ENCODE peak calls at places on chromosomes 3 and 15, in four cellular contexts. W, A, U and C are unnamed samples.

GRCh38 chr3:99868438-99868723 is 50.7 kb downstream of the CMSS1 start:
- DNase-seq in W (no peak), A (no peak), U (no peak), C (no peak)

GRCh38 chr15:95988574-95988887 is 342.0 kb upstream of the NR2F2 start:
- DNase-seq in W (peak; percentile 55), A (no peak), U (no peak), C (peak; percentile 85)

GRCh38 chr15:65028338-65028737 is 1.1 kb downstream of the MTFMT start:
- DNase-seq in W (no peak), A (no peak), U (no peak), C (no peak)

GRCh38 chr15:89531796-89532537 is 35.6 kb upstream of the RHCG start:
- DNase-seq in W (no peak), A (no peak), U (no peak), C (no peak)

GRCh38 chr15:67063689-67064606 is 1.5 kb upstream of the SMAD3 start:
- DNase-seq in W (no peak), A (no peak), U (peak; percentile 72), C (no peak)

GRCh38 chr3:71581981-71582611 is 1.4 kb downstream of the FOXP1 start:
- DNase-seq in W (peak; percentile 38), A (peak; percentile 54), U (peak; percentile 54), C (no peak)

GRCh38 chr3:21789730-21790129 is 38.7 kb upstream of the ZNF385D start:
- DNase-seq in W (no peak), A (no peak), U (no peak), C (no peak)

GRCh38 chr3:18425641-18426403 is 683 bp upstream of the SATB1 start:
- DNase-seq in W (peak; percentile 15), A (no peak), U (peak; percentile 65), C (no peak)

GRCh38 chr15:25249236-25250010 is 189.4 kb downstream of the UBE3A start:
- DNase-seq in W (no peak), A (no peak), U (no peak), C (no peak)

GRCh38 chr15:28099555-28100140 is 533 bp upstream of the OCA2 start:
- DNase-seq in W (no peak), A (no peak), U (no peak), C (no peak)

GRCh38 chr15:94004697-94005096 is 226.7 kb upstream of the MCTP2 start:
- DNase-seq in W (no peak), A (no peak), U (no peak), C (no peak)

GRCh38 chr3:54954019-54954418 is 26.2 kb upstream of the LRTM1 start:
- DNase-seq in W (peak; percentile 31), A (no peak), U (no peak), C (peak; percentile 96)

GRCh38 chr3:32143849-32144757 is 37.7 kb downstream of the GPD1L start:
- DNase-seq in W (peak; percentile 96), A (peak; percentile 75), U (peak; percentile 34), C (peak; percentile 95)

GRCh38 chr3:10468611-10469354 is 36.6 kb downstream of the ATP2B2 start:
- DNase-seq in W (no peak), A (no peak), U (no peak), C (no peak)

GRCh38 chr3:59286791-59287531 is 237.1 kb upstream of the CFAP20DC start:
- DNase-seq in W (peak; percentile 21), A (peak; percentile 16), U (no peak), C (peak; percentile 38)

GRCh38 chr3:126706631-126707030 is 2.6 kb downstream of the CHCHD6 start:
- DNase-seq in W (no peak), A (no peak), U (no peak), C (no peak)

GRCh38 chr3:14546041-14546440 is 5.9 kb upstream of the GRIP2 start:
- DNase-seq in W (no peak), A (no peak), U (no peak), C (no peak)

GRCh38 chr3:172171396-172172075 is 132.2 kb downstream of the FNDC3B start:
- DNase-seq in W (peak; percentile 52), A (no peak), U (no peak), C (peak; percentile 37)
- H3K27ac ChIP-seq in W (no peak overlapping the region), A (no peak overlapping the region), U (no peak overlapping the region), C (no peak overlapping the region)

GRCh38 chr3:37453393-37454391 is 279.3 kb upstream of the LRRFIP2 start:
- DNase-seq in W (peak; percentile 20), A (peak; percentile 74), U (no peak), C (peak; percentile 16)

GRCh38 chr3:37457392-37458065 is 283.1 kb upstream of the LRRFIP2 start:
- DNase-seq in W (peak; percentile 54), A (no peak), U (no peak), C (no peak)

GRCh38 chr3:37456270-37456708 is 281.9 kb upstream of the LRRFIP2 start:
- DNase-seq in W (peak; percentile 65), A (peak; percentile 71), U (no peak), C (peak; percentile 2)

GRCh38 chr3:37458162-37458895 is 283.9 kb upstream of the LRRFIP2 start:
- DNase-seq in W (peak; percentile 12), A (peak; percentile 31), U (no peak), C (no peak)

DNA sequence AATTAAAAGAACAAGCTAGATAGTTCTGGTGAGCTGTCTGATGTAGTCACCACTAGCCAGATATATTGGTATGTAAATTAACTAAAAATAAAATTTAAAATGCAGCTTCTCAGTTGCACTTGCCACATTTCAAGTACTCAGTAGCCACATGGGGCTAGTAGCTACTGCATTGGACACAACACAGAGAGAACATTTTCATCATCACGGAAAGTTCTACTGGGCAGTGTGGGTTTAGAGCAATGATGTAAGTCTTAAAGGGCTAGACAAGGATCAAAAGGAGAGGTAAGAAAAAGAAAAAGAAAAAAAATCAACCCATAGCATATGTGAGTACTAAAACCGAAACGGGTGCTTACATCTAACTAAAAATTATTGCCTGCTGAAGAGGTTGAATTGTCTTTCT is 282.4 kb upstream of the LRRFIP2 start:
- DNase-seq in W (no peak), A (no peak), U (no peak), C (no peak)
- H3K4me3 ChIP-seq in W (no peak overlapping the region), A (no peak overlapping the region), U (no peak overlapping the region), C (no peak overlapping the region)

DNA sequence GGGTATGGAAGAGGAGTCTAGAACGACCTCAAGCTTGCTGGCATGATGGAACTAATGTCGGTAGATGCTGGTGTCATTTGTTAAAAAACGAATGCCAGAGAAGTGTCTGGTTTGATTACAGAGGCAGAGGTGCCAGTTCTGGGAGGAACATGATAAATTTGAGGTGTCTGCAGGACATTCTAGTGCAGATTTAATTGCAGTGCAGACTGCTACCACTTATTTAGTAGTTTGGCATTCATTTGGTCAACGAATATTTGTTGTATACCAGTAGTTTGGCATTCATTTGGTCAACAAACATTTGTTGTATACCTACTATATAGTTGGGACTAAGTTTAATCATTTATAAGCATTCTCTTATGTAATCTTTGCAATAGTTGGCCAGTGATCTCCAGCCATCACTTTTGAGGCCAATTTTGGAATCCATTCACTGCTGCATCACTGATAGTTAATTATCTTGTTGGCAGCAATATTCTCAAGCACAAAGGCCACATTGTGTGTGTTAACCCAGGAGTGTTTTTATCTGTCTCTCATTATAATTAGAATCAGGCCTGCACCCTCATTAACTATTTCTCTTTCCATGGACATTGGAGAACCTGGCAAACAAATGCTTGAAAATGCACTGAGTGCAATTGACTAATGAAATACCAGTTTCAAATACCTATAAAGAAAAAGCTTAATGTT is 19.5 kb upstream of the TGFBR2 start:
- DNase-seq in W (no peak), A (no peak), U (no peak), C (no peak)
- H3K27ac ChIP-seq in W (no peak overlapping the region), A (no peak overlapping the region), U (no peak overlapping the region), C (no peak overlapping the region)

DNA sequence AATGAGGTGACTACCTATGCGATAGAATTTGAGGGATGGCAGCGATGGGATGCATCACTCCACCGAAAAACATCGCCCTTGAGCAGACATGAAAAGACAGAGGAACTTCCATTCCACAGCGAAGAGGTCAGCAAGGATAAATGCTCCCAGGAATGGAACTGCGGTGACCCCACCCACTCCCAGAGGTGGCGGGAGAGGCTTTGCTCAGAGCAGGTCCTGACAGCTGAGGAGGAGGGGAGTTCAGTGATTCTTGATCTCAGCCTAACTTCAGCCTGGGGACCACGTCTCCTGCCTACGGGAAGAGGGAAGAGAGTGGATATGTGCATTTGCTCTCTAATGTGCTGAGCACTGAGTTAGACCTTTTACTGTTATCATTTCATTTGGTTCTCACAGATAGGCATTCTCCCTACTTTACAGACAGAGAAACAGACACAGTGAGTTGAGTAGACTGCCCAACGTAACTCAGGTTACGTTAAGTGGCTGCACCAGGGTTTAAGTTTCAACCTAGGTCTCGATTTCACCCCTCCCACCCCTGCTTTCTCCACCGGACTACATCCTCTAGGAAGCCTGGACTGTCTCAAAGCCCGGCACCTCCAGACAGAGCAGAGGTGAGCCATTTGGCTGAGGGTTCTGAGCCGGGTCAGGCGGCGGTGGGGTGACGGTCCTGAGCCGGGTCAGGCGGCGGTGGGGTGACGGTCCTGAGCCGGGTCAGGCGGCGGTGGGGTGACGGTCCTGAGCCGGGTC is 170.0 kb downstream of the RAB11A start:
- DNase-seq in W (no peak), A (no peak), U (no peak), C (no peak)
- H3K4me3 ChIP-seq in W (no peak overlapping the region), A (no peak overlapping the region), U (no peak overlapping the region), C (no peak overlapping the region)

DNA sequence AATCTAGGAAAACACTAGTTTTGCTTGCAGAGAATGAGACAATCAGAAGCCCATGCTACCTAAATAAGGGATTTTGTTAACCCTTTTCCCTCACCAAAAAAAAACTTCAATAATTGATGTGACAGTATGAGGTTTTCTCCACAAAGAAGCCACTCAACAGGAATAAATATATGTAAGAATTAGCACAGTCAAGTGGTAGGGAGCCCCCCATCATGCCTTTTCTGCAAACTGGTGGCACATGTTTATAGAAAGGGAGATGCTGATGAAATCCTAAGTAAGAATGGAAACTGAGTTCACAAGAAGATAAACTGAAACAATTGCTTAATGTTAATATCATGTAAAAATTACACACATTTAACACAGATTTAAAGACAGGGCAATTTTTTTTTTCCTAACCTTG is 51.0 kb downstream of the PHC3 start:
- DNase-seq in W (peak; percentile 6), A (no peak), U (no peak), C (peak; percentile 53)
- H3K27ac ChIP-seq in W (no peak overlapping the region), A (no peak overlapping the region), U (no peak overlapping the region), C (no peak overlapping the region)

GRCh38 chr3:23457697-23458096 is 254.6 kb downstream of the UBE2E2 start:
- DNase-seq in W (no peak), A (no peak), U (no peak), C (no peak)

GRCh38 chr3:23450806-23451205 is 247.7 kb downstream of the UBE2E2 start:
- DNase-seq in W (no peak), A (no peak), U (no peak), C (no peak)

GRCh38 chr3:23455775-23456174 is 252.6 kb downstream of the UBE2E2 start:
- DNase-seq in W (peak; percentile 87), A (peak; percentile 17), U (no peak), C (peak; percentile 76)

GRCh38 chr3:23452408-23452807 is 249.3 kb downstream of the UBE2E2 start:
- DNase-seq in W (no peak), A (no peak), U (no peak), C (no peak)

GRCh38 chr3:23455084-23455483 is 252.0 kb downstream of the UBE2E2 start:
- DNase-seq in W (peak; percentile 87), A (no peak), U (no peak), C (peak; percentile 89)
- H3K4me3 ChIP-seq in W (no peak overlapping the region), A (no peak overlapping the region), U (no peak overlapping the region), C (no peak overlapping the region)

GRCh38 chr3:11632564-11632963 is 11.2 kb downstream of the VGLL4 start:
- DNase-seq in W (no peak), A (no peak), U (no peak), C (no peak)

GRCh38 chr3:11632966-11633365 is 10.7 kb downstream of the VGLL4 start:
- DNase-seq in W (no peak), A (no peak), U (no peak), C (no peak)

GRCh38 chr3:11631822-11632221 is 11.9 kb downstream of the VGLL4 start:
- DNase-seq in W (no peak), A (no peak), U (no peak), C (no peak)

GRCh38 chr3:11627612-11628011 is 16.1 kb downstream of the VGLL4 start:
- DNase-seq in W (no peak), A (no peak), U (no peak), C (no peak)

GRCh38 chr3:11629716-11630115 is 14.0 kb downstream of the VGLL4 start:
- DNase-seq in W (no peak), A (no peak), U (no peak), C (peak; percentile 94)
- H3K27ac ChIP-seq in W (no peak overlapping the region), A (peak overlapping the region; percentile 20), U (no peak overlapping the region), C (no peak overlapping the region)